ENCODE peak calls at places on chromosome 10, in seven cellular contexts. T, L, C, F, U, X and A are unnamed samples. For H3K27me3, the result is how much of the 10 kb centered on the place peaks cover.

GRCh38 chr10:126847666-126848065 is 57.6 kb upstream of the DOCK1 start:
- DNase-seq in T (no peak), L (no peak), C (no peak), F (no peak), U (no peak), X (no peak), A (no peak)

GRCh38 chr10:7622969-7623368 is 43.8 kb downstream of the ITIH5 start:
- DNase-seq in T (no peak), L (no peak), C (no peak), F (no peak), U (no peak), X (no peak), A (no peak)

GRCh38 chr10:50325449-50326188 is 74.3 kb upstream of the ASAH2 start:
- DNase-seq in T (no peak), L (peak), C (peak), F (peak), U (peak), X (no peak), A (peak)

GRCh38 chr10:64867501-64867962 is 1346.3 kb downstream of the REEP3 start:
- DNase-seq in T (no peak), L (no peak), C (no peak), F (no peak), U (peak), X (no peak), A (no peak)

GRCh38 chr10:5595591-5596590 is 70.5 kb downstream of the ASB13 start:
- DNase-seq in T (no peak), L (no peak), C (no peak), F (no peak), U (peak), X (no peak), A (no peak)

GRCh38 chr10:69728335-69728861 is 73.3 kb upstream of the COL13A1 start:
- DNase-seq in T (no peak), L (no peak), C (no peak), F (no peak), U (peak), X (no peak), A (no peak)

GRCh38 chr10:101018600-101019439 is 12.1 kb downstream of the PDZD7 start:
- DNase-seq in T (no peak), L (no peak), C (peak), F (peak), U (peak), X (peak), A (peak)

GRCh38 chr10:114925675-114926204 is 12.3 kb upstream of the TRUB1 start:
- DNase-seq in T (no peak), L (no peak), C (no peak), F (no peak), U (peak), X (no peak), A (no peak)

GRCh38 chr10:72310241-72310633 is 36.5 kb downstream of the DDIT4 start:
- DNase-seq in T (no peak), L (no peak), C (no peak), F (no peak), U (no peak), X (no peak), A (no peak)

GRCh38 chr10:110151467-110151866 is 55.9 kb upstream of the MXI1 start:
- DNase-seq in T (no peak), L (no peak), C (peak), F (peak), U (no peak), X (peak), A (peak)

GRCh38 chr10:131082991-131083465 is 228.5 kb downstream of the TCERG1L start:
- DNase-seq in T (no peak), L (peak), C (no peak), F (no peak), U (no peak), X (no peak), A (no peak)

GRCh38 chr10:124740374-124741280 is 3.6 kb downstream of the FAM53B start:
- DNase-seq in T (no peak), L (peak), C (peak), F (no peak), U (peak), X (no peak), A (peak)

GRCh38 chr10:102326031-102326430 is 69.5 kb upstream of the NFKB2 start:
- DNase-seq in T (no peak), L (no peak), C (no peak), F (no peak), U (no peak), X (no peak), A (no peak)

GRCh38 chr10:126041804-126042231 is 145.5 kb downstream of the FANK1 start:
- DNase-seq in T (peak), L (peak), C (peak), F (peak), U (peak), X (no peak), A (peak)

GRCh38 chr10:110992011-110992800 is 72.8 kb downstream of the SHOC2 start:
- DNase-seq in T (no peak), L (no peak), C (no peak), F (no peak), U (no peak), X (no peak), A (no peak)

GRCh38 chr10:34145751-34146150 is 669.3 kb downstream of the PARD3 start:
- DNase-seq in T (no peak), L (no peak), C (no peak), F (no peak), U (peak), X (no peak), A (no peak)

GRCh38 chr10:130254168-130255061 is 118.2 kb downstream of the GLRX3 start:
- DNase-seq in T (no peak), L (no peak), C (no peak), F (no peak), U (no peak), X (no peak), A (no peak)

DNA sequence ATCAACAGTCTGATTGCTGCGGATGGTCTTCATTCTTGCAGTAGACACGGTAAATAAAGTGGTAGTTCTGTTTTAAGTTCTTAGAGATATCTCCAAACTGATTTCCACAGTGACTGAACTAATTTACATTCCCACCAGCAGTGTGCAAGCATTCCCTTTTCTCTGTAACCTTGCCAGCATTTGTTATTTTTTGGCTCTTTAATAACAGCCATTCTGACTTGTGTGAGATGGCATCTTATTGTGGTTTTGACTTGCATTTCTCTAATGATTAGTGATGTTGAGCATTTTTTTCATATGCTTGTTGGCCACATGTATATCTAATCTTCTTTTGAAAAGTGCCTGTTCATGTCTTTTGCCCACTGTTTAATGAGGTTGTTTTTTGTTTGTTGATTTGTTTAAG is 30.2 kb upstream of the CXCL12 start:
- DNase-seq in T (no peak), L (no peak), C (no peak), F (no peak), U (no peak), X (no peak), A (no peak)
- H3K27me3 ChIP-seq in T (under half), L (under half), C (under half), F (under half), U (under half), X (under half), A (under half)

DNA sequence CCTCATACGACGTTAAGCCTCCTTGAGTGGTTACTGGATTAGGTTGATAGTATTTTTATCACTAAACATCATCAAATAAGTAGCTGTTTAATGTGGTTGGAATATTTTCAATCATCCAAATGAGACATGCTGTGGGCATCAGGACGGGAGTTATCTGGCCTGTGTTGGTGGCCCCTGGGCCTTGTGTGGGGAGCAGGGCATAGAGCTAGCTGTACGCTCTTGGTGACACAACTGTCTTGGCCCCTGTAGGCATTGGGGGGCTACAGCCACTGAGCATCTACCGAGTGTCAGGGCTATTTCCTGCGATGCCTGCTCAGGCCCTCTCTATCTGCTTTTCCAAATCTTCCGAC is 28.3 kb downstream of the BAG3 start:
- DNase-seq in T (no peak), L (no peak), C (no peak), F (no peak), U (no peak), X (no peak), A (no peak)
- TF ChIP-seq POLR2AphosphoS5 in T (no peak), L (no peak), C (no peak), F (no peak), U (no peak), X (no peak), A (no peak)

GRCh38 chr10:90872648-90873020 is 860 bp downstream of the RPP30 start:
- DNase-seq in T (no peak), L (no peak), C (no peak), F (no peak), U (no peak), X (no peak), A (no peak)

GRCh38 chr10:90866050-90866598 is 5.7 kb upstream of the RPP30 start:
- DNase-seq in T (no peak), L (no peak), C (no peak), F (no peak), U (no peak), X (no peak), A (no peak)

GRCh38 chr10:90871279-90871760 is 454 bp upstream of the RPP30 start:
- DNase-seq in T (peak), L (no peak), C (peak), F (no peak), U (peak), X (no peak), A (no peak)

GRCh38 chr10:90871761-90872647 is at the start of gene RPP30:
- DNase-seq in T (peak), L (peak), C (peak), F (peak), U (peak), X (peak), A (peak)
- TF ChIP-seq POLR2A in T (peak), L (peak), C (peak), F (no peak), U (peak), X (peak), A (peak)

DNA sequence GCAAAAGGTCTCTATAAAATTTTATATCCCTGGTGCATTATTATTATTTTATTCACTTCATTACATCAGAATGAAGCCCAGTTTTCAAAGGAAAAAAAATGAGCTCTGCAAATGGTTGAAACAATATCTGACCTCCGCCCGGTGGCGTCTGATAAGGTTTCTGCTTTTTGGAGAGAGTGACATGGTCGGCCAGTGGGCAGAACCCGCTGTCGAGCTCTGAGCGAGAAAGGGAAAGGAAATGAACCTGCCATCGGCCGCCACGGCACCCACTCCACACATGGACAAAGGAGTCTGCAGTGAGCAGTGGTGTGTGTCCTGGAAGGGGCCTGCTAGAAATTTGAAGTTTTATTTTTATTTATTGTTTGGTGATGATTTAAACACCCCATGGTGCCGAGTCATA is 149.2 kb upstream of the MKI67 start:
- DNase-seq in T (no peak), L (no peak), C (no peak), F (no peak), U (no peak), X (no peak), A (no peak)
- H3K27me3 ChIP-seq in T (under half), L (under half), C (under half), F (under half), U (under half), X (under half), A (under half)

DNA sequence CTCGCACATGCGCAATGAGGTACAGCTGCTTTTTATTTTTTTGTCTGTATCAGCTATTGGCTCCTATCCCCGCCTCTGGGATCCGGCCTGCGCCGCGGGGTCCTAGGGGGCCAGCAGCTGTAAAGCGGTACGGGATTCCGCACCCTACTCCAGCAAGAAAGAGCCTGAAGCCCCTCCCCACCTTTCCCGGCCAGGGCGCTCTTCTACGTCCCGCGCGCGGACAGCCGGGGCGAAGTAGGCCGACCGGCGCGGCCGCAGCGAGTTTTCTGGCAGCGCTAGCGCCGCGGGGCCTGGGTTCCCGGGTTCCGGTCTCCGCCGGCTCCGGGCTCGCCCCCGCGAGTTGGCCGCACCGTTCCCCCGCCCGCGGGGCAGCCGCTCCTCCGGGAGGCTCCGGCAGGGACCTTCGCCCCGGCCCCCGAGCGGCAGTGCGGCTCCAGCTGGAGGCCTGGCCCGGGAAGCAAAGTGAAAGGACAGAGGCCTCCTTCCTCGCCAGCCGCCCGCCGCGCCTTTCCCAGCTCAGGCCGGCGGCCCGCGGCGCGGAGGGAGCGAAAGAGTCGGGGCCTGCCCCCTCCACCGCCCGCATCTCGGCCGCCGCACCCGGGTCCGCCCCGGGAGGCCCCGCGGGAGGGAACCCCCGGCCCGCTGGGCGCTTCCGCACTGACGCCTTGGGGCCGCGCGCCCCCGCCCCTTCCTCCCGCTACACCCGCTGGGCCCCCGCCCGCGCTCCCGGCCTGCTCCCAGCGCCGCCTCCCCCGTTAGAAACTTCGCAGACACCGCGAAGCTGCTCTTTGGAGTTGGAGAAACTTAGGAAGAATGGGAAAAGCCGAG is 4.7 kb upstream of the SPAG6 start:
- DNase-seq in T (peak), L (peak), C (peak), F (peak), U (peak), X (no peak), A (peak)
- TF ChIP-seq POLR2AphosphoS5 in T (peak), L (peak), C (no peak), F (no peak), U (peak), X (peak), A (peak)

DNA sequence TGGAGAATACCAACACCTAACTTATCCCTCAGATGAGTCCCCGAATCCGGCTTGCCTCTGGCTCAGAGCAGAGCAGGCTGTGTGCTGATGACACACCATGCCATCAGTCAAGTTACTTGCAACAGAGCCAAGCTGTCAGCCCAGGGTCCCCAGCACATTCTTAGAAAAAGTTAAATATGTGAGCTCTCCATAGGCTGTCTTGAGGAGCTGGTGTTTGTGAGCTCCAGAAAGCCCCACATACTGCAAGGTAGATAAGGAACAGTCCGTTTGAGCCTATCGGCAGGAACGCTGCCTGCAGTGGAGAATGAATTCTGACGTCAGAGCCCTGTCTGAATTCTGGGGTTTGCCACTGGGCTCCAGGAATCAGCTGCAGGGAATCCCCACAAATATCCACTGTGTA is 3.8 kb downstream of the SFXN4 start:
- DNase-seq in T (no peak), L (peak), C (no peak), F (no peak), U (no peak), X (no peak), A (no peak)
- TF ChIP-seq POLR2A in T (no peak), L (no peak), C (no peak), F (no peak), U (no peak), X (no peak), A (no peak)

DNA sequence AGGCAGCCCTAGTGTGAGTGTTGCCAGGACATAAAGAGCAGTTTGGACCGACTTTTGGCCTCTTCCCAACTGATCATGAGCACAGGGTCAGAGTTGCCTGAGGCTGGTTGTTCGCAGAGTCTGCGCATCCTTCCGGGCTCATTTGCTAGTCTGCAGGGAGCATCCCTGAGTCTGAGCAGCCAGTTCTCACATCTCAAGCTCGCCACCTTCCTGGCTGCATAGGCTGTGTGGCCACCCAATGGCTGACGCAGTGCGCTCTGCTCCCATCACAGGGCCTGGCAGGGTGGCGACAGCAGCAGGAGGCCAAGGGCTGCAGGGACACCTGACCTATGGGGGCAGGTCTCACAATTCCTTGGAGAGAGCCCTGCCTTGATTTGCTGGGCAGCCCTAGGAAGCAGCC is 5.0 kb downstream of the GAD2 start:
- DNase-seq in T (no peak), L (no peak), C (no peak), F (no peak), U (no peak), X (no peak), A (no peak)
- H3K27me3 ChIP-seq in T (under half), L (half or more), C (half or more), F (under half), U (under half), X (half or more), A (under half)

GRCh38 chr10:116636976-116637375 is 16.2 kb downstream of the PNLIPRP2 start:
- DNase-seq in T (no peak), L (no peak), C (no peak), F (no peak), U (no peak), X (no peak), A (no peak)

GRCh38 chr10:116636385-116636784 is 15.6 kb downstream of the PNLIPRP2 start:
- DNase-seq in T (no peak), L (no peak), C (no peak), F (no peak), U (no peak), X (no peak), A (no peak)

GRCh38 chr10:116631871-116632295 is 11.1 kb downstream of the PNLIPRP2 start:
- DNase-seq in T (no peak), L (no peak), C (no peak), F (no peak), U (no peak), X (no peak), A (no peak)

GRCh38 chr10:116632831-116633600 is 12.3 kb downstream of the PNLIPRP2 start:
- DNase-seq in T (no peak), L (no peak), C (no peak), F (no peak), U (no peak), X (no peak), A (no peak)

GRCh38 chr10:116634126-116634975 is 13.6 kb downstream of the PNLIPRP2 start:
- DNase-seq in T (no peak), L (no peak), C (no peak), F (no peak), U (no peak), X (no peak), A (no peak)
- TF ChIP-seq POLR2AphosphoS5 in T (no peak), L (no peak), C (no peak), F (no peak), U (no peak), X (no peak), A (no peak)